ENCODE peak calls at places on chromosomes 6 and 20, in seven cellular contexts. One of them, this sample, is unnamed.
A peak's percentile ranks its signal among the peaks of the same experiment; 100 is the strongest.

GRCh38 chr6:116536216-116536621 is 9.3 kb downstream of the TRAPPC3L start:
- DNase-seq in fibroblast of mammary gland: peak; percentile 75
- DNase-seq in RKO: peak; percentile 67
- DNase-seq in ELR: peak; percentile 86
- DNase-seq in fibroblast of lung: peak; percentile 78
- DNase-seq in breast epithelium: no peak
- DNase-seq in left ventricle myocardium inferior: no peak
- DNase-seq in this sample: no peak

GRCh38 chr6:110181131-110182027 is 1.2 kb downstream of the CDC40 start:
- DNase-seq in fibroblast of mammary gland: no peak
- DNase-seq in RKO: peak; percentile 67
- DNase-seq in ELR: peak; percentile 45
- DNase-seq in fibroblast of lung: peak; percentile 14
- DNase-seq in breast epithelium: no peak
- DNase-seq in left ventricle myocardium inferior: no peak
- DNase-seq in this sample: no peak

GRCh38 chr6:159278626-159279025 is 109.4 kb downstream of the FNDC1 start:
- DNase-seq in fibroblast of mammary gland: no peak
- DNase-seq in RKO: no peak
- DNase-seq in ELR: no peak
- DNase-seq in fibroblast of lung: no peak
- DNase-seq in breast epithelium: no peak
- DNase-seq in left ventricle myocardium inferior: no peak
- DNase-seq in this sample: no peak

GRCh38 chr6:31403283-31403989 is at the start of gene MICA:
- DNase-seq in fibroblast of mammary gland: peak; percentile 82
- DNase-seq in RKO: peak; percentile 97
- DNase-seq in ELR: peak; percentile 97
- DNase-seq in fibroblast of lung: peak; percentile 80
- DNase-seq in breast epithelium: peak; percentile 91
- DNase-seq in left ventricle myocardium inferior: peak; percentile 89
- DNase-seq in this sample: peak; percentile 96

GRCh38 chr6:54981276-54981609 is 134.7 kb downstream of the FAM83B start:
- DNase-seq in fibroblast of mammary gland: no peak
- DNase-seq in RKO: no peak
- DNase-seq in ELR: no peak
- DNase-seq in fibroblast of lung: no peak
- DNase-seq in breast epithelium: no peak
- DNase-seq in left ventricle myocardium inferior: no peak
- DNase-seq in this sample: no peak

GRCh38 chr6:161273356-161273751 is 507 bp downstream of the AGPAT4 start:
- DNase-seq in fibroblast of mammary gland: peak; percentile 52
- DNase-seq in RKO: peak; percentile 30
- DNase-seq in ELR: no peak
- DNase-seq in fibroblast of lung: peak; percentile 76
- DNase-seq in breast epithelium: no peak
- DNase-seq in left ventricle myocardium inferior: no peak
- DNase-seq in this sample: no peak

GRCh38 chr20:51275181-51275580 is 252.3 kb upstream of the KCNG1 start:
- DNase-seq in fibroblast of mammary gland: peak; percentile 62
- DNase-seq in RKO: no peak
- DNase-seq in ELR: peak; percentile 39
- DNase-seq in fibroblast of lung: no peak
- DNase-seq in breast epithelium: no peak
- DNase-seq in left ventricle myocardium inferior: no peak
- DNase-seq in this sample: no peak

GRCh38 chr6:108632441-108632840 is 71.7 kb downstream of the FOXO3 start:
- DNase-seq in fibroblast of mammary gland: no peak
- DNase-seq in RKO: no peak
- DNase-seq in ELR: no peak
- DNase-seq in fibroblast of lung: no peak
- DNase-seq in breast epithelium: no peak
- DNase-seq in left ventricle myocardium inferior: no peak
- DNase-seq in this sample: no peak

GRCh38 chr20:16066571-16066970 is 506.7 kb downstream of the KIF16B start:
- DNase-seq in fibroblast of mammary gland: no peak
- DNase-seq in RKO: no peak
- DNase-seq in ELR: no peak
- DNase-seq in fibroblast of lung: no peak
- DNase-seq in breast epithelium: no peak
- DNase-seq in left ventricle myocardium inferior: no peak
- DNase-seq in this sample: no peak

GRCh38 chr6:20608905-20609304 is 74.6 kb downstream of the CDKAL1 start:
- DNase-seq in fibroblast of mammary gland: no peak
- DNase-seq in RKO: no peak
- DNase-seq in ELR: no peak
- DNase-seq in fibroblast of lung: no peak
- DNase-seq in breast epithelium: no peak
- DNase-seq in left ventricle myocardium inferior: no peak
- DNase-seq in this sample: no peak

GRCh38 chr6:108897371-108897770 is 49.1 kb downstream of the ARMC2 start:
- DNase-seq in fibroblast of mammary gland: peak; percentile 56
- DNase-seq in RKO: no peak
- DNase-seq in ELR: no peak
- DNase-seq in fibroblast of lung: peak; percentile 37
- DNase-seq in breast epithelium: no peak
- DNase-seq in left ventricle myocardium inferior: peak; percentile 45
- DNase-seq in this sample: no peak

GRCh38 chr6:18262812-18263560 is 1.3 kb downstream of the DEK start:
- DNase-seq in fibroblast of mammary gland: peak; percentile 17
- DNase-seq in RKO: peak; percentile 45
- DNase-seq in ELR: peak; percentile 52
- DNase-seq in fibroblast of lung: no peak
- DNase-seq in breast epithelium: no peak
- DNase-seq in left ventricle myocardium inferior: no peak
- DNase-seq in this sample: no peak

GRCh38 chr20:60892095-60892813 is 359.8 kb upstream of the CDH4 start:
- DNase-seq in fibroblast of mammary gland: no peak
- DNase-seq in RKO: no peak
- DNase-seq in ELR: no peak
- DNase-seq in fibroblast of lung: no peak
- DNase-seq in breast epithelium: no peak
- DNase-seq in left ventricle myocardium inferior: no peak
- DNase-seq in this sample: no peak

GRCh38 chr20:46984391-46984790 is 89.7 kb downstream of the EYA2 start:
- DNase-seq in fibroblast of mammary gland: peak; percentile 31
- DNase-seq in RKO: no peak
- DNase-seq in ELR: no peak
- DNase-seq in fibroblast of lung: peak; percentile 55
- DNase-seq in breast epithelium: no peak
- DNase-seq in left ventricle myocardium inferior: no peak
- DNase-seq in this sample: no peak

GRCh38 chr6:30896541-30896940 is 11.5 kb upstream of the GTF2H4 start:
- DNase-seq in fibroblast of mammary gland: no peak
- DNase-seq in RKO: no peak
- DNase-seq in ELR: no peak
- DNase-seq in fibroblast of lung: no peak
- DNase-seq in breast epithelium: no peak
- DNase-seq in left ventricle myocardium inferior: no peak
- DNase-seq in this sample: no peak

GRCh38 chr6:45703041-45703739 is 312.5 kb downstream of the CLIC5 start:
- DNase-seq in fibroblast of mammary gland: peak; percentile 83
- DNase-seq in RKO: no peak
- DNase-seq in ELR: peak; percentile 86
- DNase-seq in fibroblast of lung: peak; percentile 42
- DNase-seq in breast epithelium: no peak
- DNase-seq in left ventricle myocardium inferior: no peak
- DNase-seq in this sample: no peak